ENCODE peak calls at places on chromosome 3, in eight cellular contexts. One of them, this sample, is unnamed.

GRCh38 chr3:129783470-129783869 is 110.0 kb downstream of the TMCC1 start:
- DNase-seq in lower leg skin: no peak
- DNase-seq in testis: no peak
- DNase-seq in GM12878: no peak
- DNase-seq in spleen: no peak
- DNase-seq in epithelial cell of esophagus: no peak
- DNase-seq in right atrium auricular region: no peak
- DNase-seq in ovary: no peak
- DNase-seq in this sample: no peak

GRCh38 chr3:123385072-123385471 is 63.8 kb downstream of the ADCY5 start:
- DNase-seq in lower leg skin: no peak
- DNase-seq in testis: peak
- DNase-seq in GM12878: no peak
- DNase-seq in spleen: peak
- DNase-seq in epithelial cell of esophagus: no peak
- DNase-seq in right atrium auricular region: no peak
- DNase-seq in ovary: peak
- DNase-seq in this sample: no peak

GRCh38 chr3:153061938-153062528 is 100.0 kb upstream of the RAP2B start:
- DNase-seq in lower leg skin: no peak
- DNase-seq in testis: no peak
- DNase-seq in GM12878: no peak
- DNase-seq in spleen: no peak
- DNase-seq in epithelial cell of esophagus: no peak
- DNase-seq in right atrium auricular region: no peak
- DNase-seq in ovary: no peak
- DNase-seq in this sample: no peak

GRCh38 chr3:177441813-177442646 is 244.7 kb upstream of the TBL1XR1 start:
- DNase-seq in lower leg skin: no peak
- DNase-seq in testis: no peak
- DNase-seq in GM12878: peak
- DNase-seq in spleen: no peak
- DNase-seq in epithelial cell of esophagus: no peak
- DNase-seq in right atrium auricular region: no peak
- DNase-seq in ovary: no peak
- DNase-seq in this sample: no peak

GRCh38 chr3:175199961-175200360 is 340.8 kb downstream of the NAALADL2 start:
- DNase-seq in lower leg skin: no peak
- DNase-seq in testis: no peak
- DNase-seq in GM12878: no peak
- DNase-seq in spleen: no peak
- DNase-seq in epithelial cell of esophagus: no peak
- DNase-seq in right atrium auricular region: no peak
- DNase-seq in ovary: no peak
- DNase-seq in this sample: no peak

GRCh38 chr3:112514527-112515128 is 15.4 kb upstream of the BTLA start:
- DNase-seq in lower leg skin: no peak
- DNase-seq in testis: no peak
- DNase-seq in GM12878: peak
- DNase-seq in spleen: no peak
- DNase-seq in epithelial cell of esophagus: no peak
- DNase-seq in right atrium auricular region: no peak
- DNase-seq in ovary: no peak
- DNase-seq in this sample: no peak

GRCh38 chr3:55059027-55059629 is 131.3 kb upstream of the LRTM1 start:
- DNase-seq in lower leg skin: no peak
- DNase-seq in testis: no peak
- DNase-seq in GM12878: no peak
- DNase-seq in spleen: no peak
- DNase-seq in epithelial cell of esophagus: no peak
- DNase-seq in right atrium auricular region: no peak
- DNase-seq in ovary: no peak
- DNase-seq in this sample: no peak

GRCh38 chr3:140273542-140274195 is 338.7 kb downstream of the CLSTN2 start:
- DNase-seq in lower leg skin: no peak
- DNase-seq in testis: no peak
- DNase-seq in GM12878: no peak
- DNase-seq in spleen: no peak
- DNase-seq in epithelial cell of esophagus: no peak
- DNase-seq in right atrium auricular region: no peak
- DNase-seq in ovary: no peak
- DNase-seq in this sample: no peak

GRCh38 chr3:42228796-42229195 is 37.2 kb downstream of the CCK start:
- DNase-seq in lower leg skin: no peak
- DNase-seq in testis: no peak
- DNase-seq in GM12878: no peak
- DNase-seq in spleen: no peak
- DNase-seq in epithelial cell of esophagus: peak
- DNase-seq in right atrium auricular region: no peak
- DNase-seq in ovary: no peak
- DNase-seq in this sample: no peak

GRCh38 chr3:414063-414462 is 217.5 kb downstream of the CHL1 start:
- DNase-seq in lower leg skin: no peak
- DNase-seq in testis: no peak
- DNase-seq in GM12878: no peak
- DNase-seq in spleen: no peak
- DNase-seq in epithelial cell of esophagus: peak
- DNase-seq in right atrium auricular region: no peak
- DNase-seq in ovary: no peak
- DNase-seq in this sample: no peak

GRCh38 chr3:14231998-14232501 is 53.4 kb downstream of the LSM3 start:
- DNase-seq in lower leg skin: no peak
- DNase-seq in testis: no peak
- DNase-seq in GM12878: no peak
- DNase-seq in spleen: no peak
- DNase-seq in epithelial cell of esophagus: no peak
- DNase-seq in right atrium auricular region: no peak
- DNase-seq in ovary: no peak
- DNase-seq in this sample: no peak

GRCh38 chr3:57007513-57008415 is 52.7 kb upstream of the SPATA12 start:
- DNase-seq in lower leg skin: peak
- DNase-seq in testis: peak
- DNase-seq in GM12878: no peak
- DNase-seq in spleen: no peak
- DNase-seq in epithelial cell of esophagus: peak
- DNase-seq in right atrium auricular region: peak
- DNase-seq in ovary: peak
- DNase-seq in this sample: no peak

GRCh38 chr3:159418571-159419526 is 569.8 kb upstream of the IL12A start:
- DNase-seq in lower leg skin: no peak
- DNase-seq in testis: no peak
- DNase-seq in GM12878: no peak
- DNase-seq in spleen: no peak
- DNase-seq in epithelial cell of esophagus: peak
- DNase-seq in right atrium auricular region: no peak
- DNase-seq in ovary: no peak
- DNase-seq in this sample: no peak

GRCh38 chr3:52769786-52770445 is 824 bp downstream of the NEK4 start:
- DNase-seq in lower leg skin: no peak
- DNase-seq in testis: peak
- DNase-seq in GM12878: no peak
- DNase-seq in spleen: no peak
- DNase-seq in epithelial cell of esophagus: peak
- DNase-seq in right atrium auricular region: no peak
- DNase-seq in ovary: no peak
- DNase-seq in this sample: no peak

GRCh38 chr3:159865042-159865579 is 123.5 kb upstream of the IL12A start:
- DNase-seq in lower leg skin: no peak
- DNase-seq in testis: no peak
- DNase-seq in GM12878: no peak
- DNase-seq in spleen: no peak
- DNase-seq in epithelial cell of esophagus: no peak
- DNase-seq in right atrium auricular region: no peak
- DNase-seq in ovary: no peak
- DNase-seq in this sample: no peak

GRCh38 chr3:50612973-50613851 is 1.6 kb upstream of the CISH start:
- DNase-seq in lower leg skin: no peak
- DNase-seq in testis: no peak
- DNase-seq in GM12878: no peak
- DNase-seq in spleen: no peak
- DNase-seq in epithelial cell of esophagus: no peak
- DNase-seq in right atrium auricular region: no peak
- DNase-seq in ovary: no peak
- DNase-seq in this sample: no peak
- H3K4me3 ChIP-seq in lower leg skin: no peak
- H3K4me3 ChIP-seq in testis: no peak
- H3K4me3 ChIP-seq in GM12878: no peak
- H3K4me3 ChIP-seq in spleen: peak
- H3K4me3 ChIP-seq in epithelial cell of esophagus: no peak
- H3K4me3 ChIP-seq in right atrium auricular region: peak
- H3K4me3 ChIP-seq in ovary: no peak
- H3K4me3 ChIP-seq in this sample: no peak

GRCh38 chr3:106860182-106860581 is 517.1 kb upstream of the CCDC54 start:
- DNase-seq in lower leg skin: no peak
- DNase-seq in testis: no peak
- DNase-seq in GM12878: no peak
- DNase-seq in spleen: no peak
- DNase-seq in epithelial cell of esophagus: peak
- DNase-seq in right atrium auricular region: no peak
- DNase-seq in ovary: no peak
- DNase-seq in this sample: no peak

DNA sequence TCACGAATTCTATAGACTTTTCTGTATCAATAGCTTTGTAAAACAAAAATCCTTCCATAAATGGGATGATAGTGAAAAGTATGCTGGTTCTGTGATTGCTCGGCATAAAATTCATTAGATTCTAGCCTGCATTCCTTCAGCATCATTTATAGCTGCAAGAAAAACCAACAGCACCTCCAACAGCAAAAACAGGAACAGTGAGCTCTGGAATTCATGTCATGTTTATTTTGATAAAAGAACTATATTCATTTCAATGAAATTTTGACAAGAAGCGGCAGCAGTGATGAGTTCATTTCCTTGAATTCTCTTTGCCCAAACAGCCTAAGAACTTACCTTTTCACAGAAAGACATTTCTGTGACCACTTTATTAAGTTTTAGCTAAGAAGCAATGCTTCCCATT is 515.2 kb upstream of the CCDC54 start:
- DNase-seq in lower leg skin: no peak
- DNase-seq in testis: no peak
- DNase-seq in GM12878: no peak
- DNase-seq in spleen: no peak
- DNase-seq in epithelial cell of esophagus: peak
- DNase-seq in right atrium auricular region: no peak
- DNase-seq in ovary: no peak
- DNase-seq in this sample: no peak
- TF ChIP-seq CTCF in lower leg skin: no peak
- TF ChIP-seq CTCF in testis: no peak
- TF ChIP-seq CTCF in GM12878: no peak
- TF ChIP-seq CTCF in spleen: no peak
- TF ChIP-seq CTCF in epithelial cell of esophagus: peak
- TF ChIP-seq CTCF in right atrium auricular region: no peak
- TF ChIP-seq CTCF in ovary: peak
- TF ChIP-seq CTCF in this sample: peak

DNA sequence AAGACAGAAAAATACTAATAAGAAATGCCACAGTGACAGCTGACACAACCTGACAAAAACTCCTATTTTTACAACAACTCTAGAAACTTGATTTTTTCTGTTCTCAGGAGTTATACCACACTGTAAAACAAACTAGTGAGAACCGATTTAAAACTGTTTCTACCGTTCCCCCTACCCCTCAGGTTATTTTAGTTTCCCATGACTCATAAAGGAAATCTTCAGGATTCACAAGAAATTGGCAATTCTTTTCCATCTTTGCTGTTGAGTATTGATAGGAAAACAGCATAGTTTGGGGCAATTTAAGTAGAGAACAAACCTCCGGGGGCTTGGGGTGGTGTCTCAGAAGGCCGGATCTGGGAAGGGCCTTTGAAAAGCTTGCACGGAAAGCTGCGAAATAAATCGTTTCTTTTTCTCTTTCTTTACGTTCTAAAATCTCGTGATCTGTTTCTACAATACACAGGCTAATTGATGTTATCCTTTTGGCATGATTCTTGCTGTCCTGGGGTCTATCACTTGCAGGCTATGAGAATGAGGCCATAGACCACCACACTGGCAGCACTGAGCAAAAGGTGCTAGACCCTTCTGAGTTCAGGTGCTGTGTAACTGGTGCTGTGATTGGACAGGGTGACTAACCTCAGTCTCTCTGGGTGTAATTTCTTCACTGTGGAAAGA is 89.3 kb downstream of the LPP start:
- DNase-seq in lower leg skin: no peak
- DNase-seq in testis: no peak
- DNase-seq in GM12878: no peak
- DNase-seq in spleen: no peak
- DNase-seq in epithelial cell of esophagus: no peak
- DNase-seq in right atrium auricular region: no peak
- DNase-seq in ovary: no peak
- DNase-seq in this sample: no peak
- H3K4me3 ChIP-seq in lower leg skin: no peak
- H3K4me3 ChIP-seq in testis: no peak
- H3K4me3 ChIP-seq in GM12878: no peak
- H3K4me3 ChIP-seq in spleen: no peak
- H3K4me3 ChIP-seq in epithelial cell of esophagus: no peak
- H3K4me3 ChIP-seq in right atrium auricular region: no peak
- H3K4me3 ChIP-seq in ovary: no peak
- H3K4me3 ChIP-seq in this sample: no peak

GRCh38 chr3:78976200-78976599 is 791.6 kb downstream of the ROBO1 start:
- DNase-seq in lower leg skin: no peak
- DNase-seq in testis: no peak
- DNase-seq in GM12878: no peak
- DNase-seq in spleen: no peak
- DNase-seq in epithelial cell of esophagus: no peak
- DNase-seq in right atrium auricular region: no peak
- DNase-seq in ovary: no peak
- DNase-seq in this sample: no peak

GRCh38 chr3:78974181-78974770 is 793.5 kb downstream of the ROBO1 start:
- DNase-seq in lower leg skin: no peak
- DNase-seq in testis: no peak
- DNase-seq in GM12878: no peak
- DNase-seq in spleen: no peak
- DNase-seq in epithelial cell of esophagus: peak
- DNase-seq in right atrium auricular region: no peak
- DNase-seq in ovary: no peak
- DNase-seq in this sample: no peak

GRCh38 chr3:78977073-78977472 is 790.7 kb downstream of the ROBO1 start:
- DNase-seq in lower leg skin: no peak
- DNase-seq in testis: no peak
- DNase-seq in GM12878: no peak
- DNase-seq in spleen: no peak
- DNase-seq in epithelial cell of esophagus: no peak
- DNase-seq in right atrium auricular region: no peak
- DNase-seq in ovary: no peak
- DNase-seq in this sample: no peak

GRCh38 chr3:78979083-78979482 is 788.7 kb downstream of the ROBO1 start:
- DNase-seq in lower leg skin: no peak
- DNase-seq in testis: no peak
- DNase-seq in GM12878: no peak
- DNase-seq in spleen: no peak
- DNase-seq in epithelial cell of esophagus: no peak
- DNase-seq in right atrium auricular region: no peak
- DNase-seq in ovary: no peak
- DNase-seq in this sample: no peak

GRCh38 chr3:78978037-78978436 is 789.8 kb downstream of the ROBO1 start:
- DNase-seq in lower leg skin: no peak
- DNase-seq in testis: no peak
- DNase-seq in GM12878: no peak
- DNase-seq in spleen: no peak
- DNase-seq in epithelial cell of esophagus: peak
- DNase-seq in right atrium auricular region: no peak
- DNase-seq in ovary: no peak
- DNase-seq in this sample: no peak
- TF ChIP-seq CTCF in lower leg skin: no peak
- TF ChIP-seq CTCF in testis: no peak
- TF ChIP-seq CTCF in GM12878: peak
- TF ChIP-seq CTCF in spleen: peak
- TF ChIP-seq CTCF in epithelial cell of esophagus: peak
- TF ChIP-seq CTCF in right atrium auricular region: no peak
- TF ChIP-seq CTCF in ovary: no peak
- TF ChIP-seq CTCF in this sample: peak

GRCh38 chr3:156593814-156594213 is 38.9 kb upstream of the SSR3 start:
- DNase-seq in lower leg skin: no peak
- DNase-seq in testis: no peak
- DNase-seq in GM12878: no peak
- DNase-seq in spleen: no peak
- DNase-seq in epithelial cell of esophagus: no peak
- DNase-seq in right atrium auricular region: no peak
- DNase-seq in ovary: no peak
- DNase-seq in this sample: no peak
- H3K4me3 ChIP-seq in lower leg skin: no peak
- H3K4me3 ChIP-seq in testis: no peak
- H3K4me3 ChIP-seq in GM12878: no peak
- H3K4me3 ChIP-seq in spleen: no peak
- H3K4me3 ChIP-seq in epithelial cell of esophagus: no peak
- H3K4me3 ChIP-seq in right atrium auricular region: peak
- H3K4me3 ChIP-seq in ovary: no peak
- H3K4me3 ChIP-seq in this sample: no peak

This sample was measured in BE2C.